ENCODE peak calls at places on chromosomes 2 and 18, in seven cellular contexts. I is body of pancreas, O is prostate gland, M is uterus, H is transverse colon, J is NB4, B is HCT116. G is an unnamed sample.

GRCh38 chr2:38439807-38440300 is 62.8 kb upstream of the ATL2 start:
- DNase-seq in I (peak; percentile 5), O (no peak), M (no peak), H (no peak), J (no peak), B (no peak), G (no peak)

GRCh38 chr2:175036582-175037018 is 31.4 kb upstream of the CHN1 start:
- DNase-seq in I (no peak), O (no peak), M (no peak), H (no peak), J (peak; percentile 53), B (peak; percentile 12), G (peak; percentile 45)

GRCh38 chr2:19933351-19933981 is 31.7 kb upstream of the TTC32 start:
- DNase-seq in I (no peak), O (no peak), M (no peak), H (no peak), J (no peak), B (no peak), G (no peak)

GRCh38 chr2:119490653-119491195 is 33.6 kb downstream of the SCTR start:
- DNase-seq in I (no peak), O (no peak), M (no peak), H (no peak), J (no peak), B (no peak), G (no peak)

GRCh38 chr2:16722677-16723076 is 57.0 kb upstream of the CYRIA start:
- DNase-seq in I (no peak), O (no peak), M (no peak), H (no peak), J (peak; percentile 56), B (no peak), G (peak; percentile 10)

GRCh38 chr2:144459937-144460336 is 60.0 kb downstream of the ZEB2 start:
- DNase-seq in I (no peak), O (no peak), M (no peak), H (no peak), J (no peak), B (no peak), G (peak; percentile 72)

GRCh38 chr18:3916082-3916481 is 466.1 kb downstream of the TGIF1 start:
- DNase-seq in I (no peak), O (no peak), M (no peak), H (no peak), J (no peak), B (no peak), G (peak; percentile 98)

GRCh38 chr18:76578571-76579300 is 83.7 kb upstream of the ZNF516 start:
- DNase-seq in I (no peak), O (no peak), M (no peak), H (no peak), J (no peak), B (no peak), G (no peak)

GRCh38 chr2:155947069-155947468 is 385.5 kb downstream of the NR4A2 start:
- DNase-seq in I (no peak), O (no peak), M (no peak), H (no peak), J (no peak), B (no peak), G (no peak)

GRCh38 chr2:189113963-189114362 is 65.6 kb downstream of the COL5A2 start:
- DNase-seq in I (no peak), O (no peak), M (no peak), H (no peak), J (no peak), B (no peak), G (no peak)

GRCh38 chr18:72652990-72653593 is 109.0 kb upstream of the CBLN2 start:
- DNase-seq in I (peak; percentile 27), O (no peak), M (no peak), H (peak; percentile 30), J (peak; percentile 59), B (no peak), G (peak; percentile 68)

GRCh38 chr2:8462899-8463648 is 218.8 kb upstream of the ID2 start:
- DNase-seq in I (no peak), O (no peak), M (no peak), H (no peak), J (no peak), B (no peak), G (no peak)

GRCh38 chr2:222105046-222105445 is 193.8 kb downstream of the PAX3 start:
- DNase-seq in I (no peak), O (no peak), M (no peak), H (no peak), J (no peak), B (no peak), G (no peak)

GRCh38 chr18:12975488-12975887 is 15.7 kb upstream of the CEP192 start:
- DNase-seq in I (no peak), O (no peak), M (no peak), H (no peak), J (no peak), B (no peak), G (no peak)

GRCh38 chr2:69572640-69573039 is 70.9 kb downstream of the AAK1 start:
- DNase-seq in I (peak; percentile 17), O (no peak), M (no peak), H (no peak), J (no peak), B (no peak), G (no peak)

GRCh38 chr2:169778421-169778820 is 20.2 kb upstream of the SSB start:
- DNase-seq in I (no peak), O (no peak), M (no peak), H (no peak), J (no peak), B (no peak), G (no peak)

GRCh38 chr2:134425723-134426496 is 172.0 kb downstream of the MGAT5 start:
- DNase-seq in I (no peak), O (no peak), M (no peak), H (no peak), J (no peak), B (no peak), G (no peak)

GRCh38 chr2:150677561-150677960 is 190.1 kb upstream of the RND3 start:
- DNase-seq in I (no peak), O (no peak), M (no peak), H (no peak), J (no peak), B (no peak), G (no peak)

GRCh38 chr2:130837811-130838565 is 1.3 kb downstream of the ARHGEF4 start:
- DNase-seq in I (peak; percentile 89), O (no peak), M (no peak), H (no peak), J (no peak), B (no peak), G (no peak)

GRCh38 chr2:43995733-43996533 is at the start of gene LRPPRC:
- DNase-seq in I (peak; percentile 96), O (peak; percentile 92), M (peak; percentile 96), H (peak; percentile 94), J (peak; percentile 98), B (peak; percentile 94), G (peak; percentile 96)
- TF ChIP-seq POLR2A in I (peak; percentile 88), O (peak; percentile 83), M (peak; percentile 74), H (peak; percentile 72), J (peak; percentile 75), B (peak; percentile 84), G (peak; percentile 90)

GRCh38 chr2:178478102-178478441 is 328 bp downstream of the FKBP7 start:
- DNase-seq in I (peak; percentile 18), O (no peak), M (peak; percentile 20), H (peak; percentile 20), J (peak; percentile 44), B (no peak), G (no peak)

GRCh38 chr2:178477443-178478099 is 829 bp downstream of the FKBP7 start:
- DNase-seq in I (no peak), O (no peak), M (no peak), H (no peak), J (peak; percentile 26), B (no peak), G (no peak)

GRCh38 chr2:178479275-178479616 is 846 bp upstream of the FKBP7 start:
- DNase-seq in I (no peak), O (no peak), M (no peak), H (no peak), J (no peak), B (no peak), G (peak; percentile 38)

GRCh38 chr2:178479758-178480226 is 465 bp upstream of the PLEKHA3 start:
- DNase-seq in I (no peak), O (no peak), M (no peak), H (no peak), J (no peak), B (no peak), G (no peak)

GRCh38 chr2:178478442-178479274 is at the start of gene FKBP7:
- DNase-seq in I (peak; percentile 83), O (peak; percentile 89), M (peak; percentile 84), H (peak; percentile 91), J (peak; percentile 88), B (peak; percentile 60), G (peak; percentile 88)
- TF ChIP-seq POLR2A in I (peak; percentile 83), O (peak; percentile 81), M (peak; percentile 78), H (peak; percentile 73), J (peak; percentile 88), B (peak; percentile 60), G (peak; percentile 72)

GRCh38 chr18:75211002-75211621 is 515 bp downstream of the TSHZ1 start:
- DNase-seq in I (no peak), O (no peak), M (no peak), H (peak; percentile 21), J (peak; percentile 54), B (no peak), G (peak; percentile 68)

GRCh38 chr18:75209129-75209951 is at the start of gene PTGR3:
- DNase-seq in I (peak; percentile 91), O (peak; percentile 80), M (peak; percentile 84), H (peak; percentile 87), J (peak; percentile 94), B (peak; percentile 67), G (peak; percentile 88)

GRCh38 chr18:75209952-75210261 is 690 bp upstream of the TSHZ1 start:
- DNase-seq in I (no peak), O (no peak), M (no peak), H (no peak), J (no peak), B (no peak), G (peak; percentile 76)

GRCh38 chr18:75211721-75212625 is 1.4 kb downstream of the TSHZ1 start:
- DNase-seq in I (peak; percentile 52), O (no peak), M (peak; percentile 45), H (peak; percentile 39), J (peak; percentile 76), B (no peak), G (peak; percentile 49)

DNA sequence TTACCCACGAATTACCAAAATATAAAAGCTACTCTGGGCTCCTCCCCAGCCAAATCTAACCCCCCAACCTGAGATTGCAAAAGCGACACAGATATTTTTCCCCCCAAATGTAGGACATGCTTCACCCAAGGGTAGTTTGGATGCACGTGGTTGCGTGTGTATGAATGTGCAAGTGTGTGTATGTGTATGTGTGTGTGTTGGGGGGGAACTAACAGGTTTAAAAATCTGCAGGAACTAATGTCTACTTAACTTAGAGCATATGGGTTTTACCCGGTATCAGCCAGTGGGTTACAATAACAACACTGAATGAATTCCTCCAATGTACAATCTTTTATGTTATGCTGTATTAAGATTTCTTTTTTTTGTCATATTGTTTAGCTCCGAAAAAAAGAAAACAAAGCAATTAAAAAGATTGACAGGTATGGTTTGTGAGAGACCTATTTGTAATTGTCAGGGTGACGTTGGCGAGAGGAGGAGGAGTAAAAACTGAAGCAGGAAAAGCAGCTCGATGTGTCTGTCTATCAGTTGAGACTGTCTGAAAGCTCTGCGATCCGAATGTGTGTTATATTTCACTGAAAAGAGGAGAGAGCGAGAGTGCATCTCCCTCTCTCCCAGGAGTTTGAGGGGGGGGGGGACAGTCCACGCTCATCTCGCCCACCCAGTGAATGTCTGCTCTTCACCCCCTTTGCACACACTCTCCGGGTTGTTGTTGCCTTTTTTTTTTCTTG is at the start of gene TSHZ1:
- DNase-seq in I (peak; percentile 90), O (peak; percentile 86), M (peak; percentile 81), H (peak; percentile 80), J (peak; percentile 90), B (peak; percentile 72), G (peak; percentile 82)
- TF ChIP-seq POLR2A in I (peak; percentile 87), O (peak; percentile 89), M (peak; percentile 88), H (peak; percentile 94), J (peak; percentile 41), B (peak; percentile 55), G (peak; percentile 66)

GRCh38 chr2:231604101-231604684 is 11.5 kb downstream of the TEX44 start:
- DNase-seq in I (peak; percentile 61), O (peak; percentile 28), M (peak; percentile 76), H (peak; percentile 61), J (no peak), B (no peak), G (no peak)
- TF ChIP-seq POLR2A in I (peak; percentile 81), O (no peak), M (no peak), H (peak; percentile 57), J (no peak), B (no peak), G (no peak)

G was measured in erythroblast.